ENCODE peak calls at places on chromosomes 5 and 9, in five cellular contexts. R, D, Y, P and C are unnamed samples.

GRCh38 chr9:7481570-7481969 is 318.0 kb downstream of the DMAC1 start:
- DNase-seq in D (no peak), Y (no peak), R (no peak), P (no peak), C (no peak)

GRCh38 chr5:76199321-76200318 is 116.4 kb downstream of the SV2C start:
- DNase-seq in Y (no peak), R (no peak), P (no peak), D (no peak), C (no peak)

GRCh38 chr5:138315751-138316278 is 15.8 kb downstream of the CDC25C start:
- DNase-seq in P (no peak), R (no peak), Y (no peak), D (no peak), C (no peak)

GRCh38 chr5:82815871-82816270 is 261.3 kb downstream of the TMEM167A start:
- DNase-seq in D (no peak), R (no peak), Y (no peak), P (peak; percentile 55), C (peak; percentile 20)

GRCh38 chr5:152246401-152246800 is 158.7 kb downstream of the NMUR2 start:
- DNase-seq in Y (no peak), R (peak; percentile 26), D (peak; percentile 23), P (peak; percentile 1), C (peak; percentile 81)

GRCh38 chr9:133321411-133321935 is 14.5 kb downstream of the SURF6 start:
- DNase-seq in P (no peak), R (no peak), Y (no peak), D (no peak), C (no peak)

GRCh38 chr9:14830057-14830456 is 80.2 kb downstream of the FREM1 start:
- DNase-seq in P (no peak), R (no peak), Y (no peak), D (no peak), C (no peak)

GRCh38 chr5:177509361-177509951 is at the start of gene DOK3:
- DNase-seq in Y (no peak), P (no peak), D (no peak), R (no peak), C (no peak)

GRCh38 chr5:56094579-56095361 is 100.0 kb upstream of the IL6ST start:
- DNase-seq in D (no peak), P (no peak), Y (no peak), R (no peak), C (no peak)

GRCh38 chr5:39148983-39149534 is 70.3 kb downstream of the FYB1 start:
- DNase-seq in R (no peak), P (no peak), Y (peak; percentile 10), D (peak; percentile 47), C (peak; percentile 74)

GRCh38 chr9:98037362-98037761 is 19.2 kb upstream of the NANS start:
- DNase-seq in P (no peak), Y (no peak), D (peak; percentile 39), R (no peak), C (peak; percentile 31)

GRCh38 chr5:56047448-56047847 is 52.7 kb upstream of the IL6ST start:
- DNase-seq in Y (no peak), R (no peak), P (no peak), D (no peak), C (no peak)

GRCh38 chr5:56060276-56061110 is 65.7 kb upstream of the IL6ST start:
- DNase-seq in R (no peak), Y (no peak), P (peak; percentile 39), D (no peak), C (no peak)

GRCh38 chr9:84278131-84278530 is 62.4 kb downstream of the SLC28A3 start:
- DNase-seq in D (peak; percentile 70), R (peak; percentile 57), P (peak; percentile 80), Y (no peak), C (peak; percentile 46)

GRCh38 chr9:73180373-73180772 is 28.7 kb downstream of the ANXA1 start:
- DNase-seq in Y (no peak), P (peak; percentile 74), D (peak; percentile 83), R (no peak), C (peak; percentile 44)

GRCh38 chr9:77597057-77597456 is 51.1 kb downstream of the GNA14 start:
- DNase-seq in R (no peak), Y (no peak), D (no peak), P (no peak), C (no peak)

GRCh38 chr5:141681695-141682641 is at the start of gene ARAP3:
- DNase-seq in R (peak; percentile 86), D (peak; percentile 96), Y (peak; percentile 40), P (peak; percentile 74), C (peak; percentile 85)

DNA sequence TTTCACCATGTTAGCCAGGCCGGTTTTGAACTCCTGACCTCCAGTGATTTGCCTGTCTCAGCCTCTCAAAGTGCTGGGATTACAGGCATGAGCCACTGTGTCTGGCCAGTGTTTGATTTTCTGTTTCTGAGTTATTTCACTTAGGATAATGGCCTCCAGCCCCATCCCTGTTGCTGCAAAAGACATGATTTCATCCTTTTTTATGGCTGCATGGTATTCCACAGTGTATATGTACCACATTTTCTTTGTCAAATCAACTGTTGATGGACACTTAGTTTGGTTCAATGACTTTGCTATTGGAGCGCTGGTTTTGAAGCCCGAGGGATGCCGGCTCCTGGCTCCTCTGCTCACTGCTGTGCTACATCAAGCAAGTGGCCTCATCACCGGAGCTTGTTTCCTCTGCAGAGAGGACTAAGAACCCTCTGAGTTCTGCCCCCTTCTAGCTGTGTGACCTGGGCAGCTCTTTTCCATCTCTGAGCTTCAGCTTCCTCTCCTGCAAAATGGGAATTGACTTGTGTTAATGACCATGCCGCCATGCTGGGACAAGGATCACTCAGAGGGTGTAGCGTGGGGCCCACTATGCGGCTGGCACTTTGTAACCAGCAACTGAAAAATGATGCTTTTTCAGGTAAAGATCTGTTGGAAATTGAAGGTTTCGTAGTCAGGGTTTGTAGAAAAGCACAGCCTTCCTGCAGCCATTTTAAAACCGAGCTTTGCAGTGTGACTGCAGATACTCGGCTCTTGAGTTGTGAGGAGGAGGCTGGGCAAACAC is 4.6 kb upstream of the NEURL1B start:
- DNase-seq in R (no peak), P (no peak), Y (no peak), D (no peak), C (no peak)
- H3K27me3 ChIP-seq in R (no peaks in the 10 kb centered on the region), P (peaks cover 5% of the 10 kb centered on the region), Y (no peaks in the 10 kb centered on the region), D (peaks cover 7% of the 10 kb centered on the region), C (peaks cover 2% of the 10 kb centered on the region)

GRCh38 chr9:34577635-34578240 is 11.8 kb downstream of the CNTFR start:
- DNase-seq in Y (no peak), D (no peak), R (no peak), P (no peak), C (no peak)

GRCh38 chr9:34580358-34580757 is 9.2 kb downstream of the CNTFR start:
- DNase-seq in Y (no peak), D (no peak), R (no peak), P (no peak), C (no peak)

GRCh38 chr9:34578241-34579096 is 11.1 kb downstream of the CNTFR start:
- DNase-seq in Y (no peak), R (no peak), D (peak; percentile 77), P (peak; percentile 55), C (no peak)

GRCh38 chr9:34579819-34580185 is 9.7 kb downstream of the CNTFR start:
- DNase-seq in P (no peak), R (no peak), D (no peak), Y (no peak), C (no peak)

GRCh38 chr9:34579097-34579818 is 10.3 kb downstream of the CNTFR start:
- DNase-seq in D (no peak), P (no peak), Y (no peak), R (no peak), C (no peak)
- TF ChIP-seq EZH2 in D (no peak), P (no peak), Y (no peak), R (no peak), C (no peak)

GRCh38 chr5:140342287-140342686 is 4.1 kb downstream of the HBEGF start:
- DNase-seq in R (no peak), Y (no peak), D (no peak), P (no peak), C (no peak)
- H3K4me1 ChIP-seq in R (peaks cover 81% of the 10 kb centered on the region), Y (peaks cover 18% of the 10 kb centered on the region), D (peaks cover 32% of the 10 kb centered on the region), P (peaks cover 50% of the 10 kb centered on the region), C (peaks cover 71% of the 10 kb centered on the region)

GRCh38 chr9:136644593-136645342 is 17.9 kb upstream of the EGFL7 start:
- DNase-seq in Y (peak; percentile 42), P (no peak), D (no peak), R (no peak), C (peak; percentile 71)
- H3K27me3 ChIP-seq in Y (no peaks in the 10 kb centered on the region), P (peaks cover 4% of the 10 kb centered on the region), D (peaks cover 10% of the 10 kb centered on the region), R (peaks cover 4% of the 10 kb centered on the region), C (no peaks in the 10 kb centered on the region)

GRCh38 chr5:136028782-136029742 is at the start of gene TGFBI:
- DNase-seq in D (peak; percentile 92), Y (no peak), R (peak; percentile 68), P (no peak), C (peak; percentile 42)
- TF ChIP-seq EZH2 in D (no peak), Y (no peak), R (no peak), P (no peak), C (no peak)

DNA sequence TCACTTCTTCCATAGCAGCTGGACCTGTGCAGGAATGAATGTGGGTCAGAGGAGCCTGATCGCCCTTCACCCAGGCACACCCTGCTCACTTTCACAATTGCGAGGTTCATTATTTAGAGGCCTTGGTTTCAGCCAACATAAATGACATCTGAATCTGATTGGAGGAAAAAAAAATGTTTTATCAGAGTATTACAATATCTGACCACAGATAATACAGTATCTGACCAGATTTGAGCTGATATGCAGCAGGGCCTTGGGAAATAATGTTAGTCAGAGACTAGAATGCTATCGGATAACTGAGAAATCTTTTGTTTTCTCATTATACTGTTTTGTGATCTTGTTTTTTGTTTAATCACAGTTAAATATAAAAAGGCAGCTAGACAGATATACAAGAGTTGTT is 7.7 kb downstream of the ICE1 start:
- DNase-seq in R (no peak), D (no peak), Y (no peak), P (no peak), C (no peak)
- H3K4me1 ChIP-seq in R (peaks cover 12% of the 10 kb centered on the region), D (peaks cover 28% of the 10 kb centered on the region), Y (no peaks in the 10 kb centered on the region), P (peaks cover 11% of the 10 kb centered on the region), C (peaks cover 11% of the 10 kb centered on the region)

DNA sequence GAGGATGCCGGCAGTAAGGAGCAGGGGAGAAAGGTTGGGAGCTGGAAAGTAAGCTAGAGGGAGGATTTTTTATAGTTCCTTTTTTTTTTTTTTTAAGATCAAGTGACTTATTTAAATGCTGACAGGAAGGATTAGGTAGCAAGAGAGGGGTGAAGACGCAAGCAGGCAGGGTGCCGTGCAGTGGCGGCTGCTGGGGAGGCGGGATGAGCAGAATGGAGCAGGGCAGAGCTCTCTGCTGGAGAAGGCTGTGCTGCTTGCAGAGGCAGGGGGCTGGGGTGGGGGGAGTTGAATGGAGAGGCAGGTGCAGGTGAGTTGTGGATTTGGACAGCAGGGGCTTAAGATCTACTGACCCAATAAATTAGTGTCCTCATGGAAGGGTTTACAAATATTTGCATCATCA is 35.4 kb upstream of the SMIM32 start:
- DNase-seq in Y (no peak), D (no peak), P (no peak), R (no peak), C (no peak)
- H3K27me3 ChIP-seq in Y (peaks cover 30% of the 10 kb centered on the region), D (no peaks in the 10 kb centered on the region), P (peaks cover 33% of the 10 kb centered on the region), R (peaks cover 2% of the 10 kb centered on the region), C (no peaks in the 10 kb centered on the region)

DNA sequence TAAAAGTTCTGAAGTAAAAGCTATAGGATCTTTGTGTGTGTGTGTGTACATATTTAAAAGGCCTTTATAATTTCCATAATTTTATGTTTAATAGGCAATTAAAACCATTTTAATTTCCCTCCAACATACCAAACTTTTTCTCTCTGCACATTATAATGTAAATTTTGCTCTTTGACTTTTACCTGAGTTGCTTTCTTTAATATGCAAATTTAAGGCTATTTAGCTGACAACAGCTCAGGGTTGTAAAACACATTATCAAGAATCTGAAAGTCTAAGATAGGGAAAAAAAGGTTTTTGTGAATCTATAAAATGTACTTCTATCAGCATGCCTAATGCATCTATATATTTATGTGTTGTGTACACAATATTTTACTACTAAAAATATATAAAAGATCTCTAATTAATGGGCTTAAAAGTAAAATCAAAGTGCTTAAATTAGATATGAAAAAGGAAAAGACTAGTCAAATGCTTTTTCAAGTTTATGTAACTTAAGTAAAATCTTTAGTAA is 239.6 kb upstream of the RAI14 start:
- DNase-seq in P (no peak), Y (no peak), R (no peak), D (no peak), C (no peak)
- TF ChIP-seq EZH2 in P (no peak), Y (no peak), R (no peak), D (no peak), C (no peak)